ENCODE peak calls at places on chromosomes 1 and 21, in four cellular contexts. One of them, this sample, is unnamed.

GRCh38 chr1:42963378-42964005 is 4.8 kb upstream of the SLC2A1 start:
- DNase-seq in pancreas: no peak
- DNase-seq in brain microvascular endothelial cell: peak
- DNase-seq in fibroblast of mammary gland: peak
- DNase-seq in this sample: peak

GRCh38 chr1:83827731-83828130 is 171.2 kb downstream of the TTLL7 start:
- DNase-seq in pancreas: no peak
- DNase-seq in brain microvascular endothelial cell: no peak
- DNase-seq in fibroblast of mammary gland: no peak
- DNase-seq in this sample: no peak

GRCh38 chr1:145961425-145962156 is 2.8 kb downstream of the ANKRD34A start:
- DNase-seq in pancreas: no peak
- DNase-seq in brain microvascular endothelial cell: no peak
- DNase-seq in fibroblast of mammary gland: no peak
- DNase-seq in this sample: peak

GRCh38 chr1:234780112-234780511 is 170.1 kb upstream of the IRF2BP2 start:
- DNase-seq in pancreas: no peak
- DNase-seq in brain microvascular endothelial cell: no peak
- DNase-seq in fibroblast of mammary gland: no peak
- DNase-seq in this sample: no peak

GRCh38 chr21:45847870-45848269 is 133.7 kb upstream of the COL6A1 start:
- DNase-seq in pancreas: no peak
- DNase-seq in brain microvascular endothelial cell: no peak
- DNase-seq in fibroblast of mammary gland: no peak
- DNase-seq in this sample: no peak

GRCh38 chr1:150162862-150163706 is 13.4 kb downstream of the PLEKHO1 start:
- DNase-seq in pancreas: peak
- DNase-seq in brain microvascular endothelial cell: peak
- DNase-seq in fibroblast of mammary gland: peak
- DNase-seq in this sample: peak

GRCh38 chr1:163614346-163614745 is 292.6 kb downstream of the NUF2 start:
- DNase-seq in pancreas: no peak
- DNase-seq in brain microvascular endothelial cell: no peak
- DNase-seq in fibroblast of mammary gland: no peak
- DNase-seq in this sample: no peak

GRCh38 chr1:54227091-54227602 is 27.2 kb downstream of the MRPL37 start:
- DNase-seq in pancreas: peak
- DNase-seq in brain microvascular endothelial cell: no peak
- DNase-seq in fibroblast of mammary gland: peak
- DNase-seq in this sample: peak

GRCh38 chr1:208083715-208084085 is 160.5 kb downstream of the PLXNA2 start:
- DNase-seq in pancreas: no peak
- DNase-seq in brain microvascular endothelial cell: no peak
- DNase-seq in fibroblast of mammary gland: no peak
- DNase-seq in this sample: no peak

GRCh38 chr1:64235133-64235532 is 31.7 kb downstream of the UBE2U start:
- DNase-seq in pancreas: no peak
- DNase-seq in brain microvascular endothelial cell: no peak
- DNase-seq in fibroblast of mammary gland: no peak
- DNase-seq in this sample: peak

GRCh38 chr1:233707906-233708292 is 94.0 kb downstream of the KCNK1 start:
- DNase-seq in pancreas: no peak
- DNase-seq in brain microvascular endothelial cell: no peak
- DNase-seq in fibroblast of mammary gland: peak
- DNase-seq in this sample: no peak

GRCh38 chr1:55257958-55258357 is 42.8 kb upstream of the USP24 start:
- DNase-seq in pancreas: no peak
- DNase-seq in brain microvascular endothelial cell: peak
- DNase-seq in fibroblast of mammary gland: no peak
- DNase-seq in this sample: no peak

GRCh38 chr1:209800984-209801834 is 4.7 kb downstream of the IRF6 start:
- DNase-seq in pancreas: no peak
- DNase-seq in brain microvascular endothelial cell: no peak
- DNase-seq in fibroblast of mammary gland: peak
- DNase-seq in this sample: peak

GRCh38 chr1:17851075-17851474 is 95.9 kb downstream of the ACTL8 start:
- DNase-seq in pancreas: no peak
- DNase-seq in brain microvascular endothelial cell: no peak
- DNase-seq in fibroblast of mammary gland: peak
- DNase-seq in this sample: no peak

GRCh38 chr1:209823143-209824041 is 4.4 kb upstream of the UTP25 start:
- DNase-seq in pancreas: no peak
- DNase-seq in brain microvascular endothelial cell: peak
- DNase-seq in fibroblast of mammary gland: peak
- DNase-seq in this sample: peak

GRCh38 chr1:155938220-155938627 is 3.2 kb upstream of the RXFP4 start:
- DNase-seq in pancreas: peak
- DNase-seq in brain microvascular endothelial cell: peak
- DNase-seq in fibroblast of mammary gland: peak
- DNase-seq in this sample: peak

GRCh38 chr21:17476006-17476405 is 36.8 kb upstream of the CXADR start:
- DNase-seq in pancreas: peak
- DNase-seq in brain microvascular endothelial cell: no peak
- DNase-seq in fibroblast of mammary gland: no peak
- DNase-seq in this sample: no peak

GRCh38 chr1:108049083-108049819 is 84.3 kb upstream of the VAV3 start:
- DNase-seq in pancreas: no peak
- DNase-seq in brain microvascular endothelial cell: peak
- DNase-seq in fibroblast of mammary gland: peak
- DNase-seq in this sample: peak

GRCh38 chr1:231682761-231683160 is 56.2 kb downstream of the DISC1 start:
- DNase-seq in pancreas: no peak
- DNase-seq in brain microvascular endothelial cell: no peak
- DNase-seq in fibroblast of mammary gland: no peak
- DNase-seq in this sample: no peak

GRCh38 chr1:220880726-220881506 is 1.7 kb downstream of the HLX start:
- DNase-seq in pancreas: peak
- DNase-seq in brain microvascular endothelial cell: no peak
- DNase-seq in fibroblast of mammary gland: no peak
- DNase-seq in this sample: peak

GRCh38 chr1:210259496-210259895 is 26.9 kb downstream of the SERTAD4 start:
- DNase-seq in pancreas: no peak
- DNase-seq in brain microvascular endothelial cell: peak
- DNase-seq in fibroblast of mammary gland: peak
- DNase-seq in this sample: peak

GRCh38 chr1:2910211-2910610 is 108.7 kb upstream of the TTC34 start:
- DNase-seq in pancreas: no peak
- DNase-seq in brain microvascular endothelial cell: no peak
- DNase-seq in fibroblast of mammary gland: no peak
- DNase-seq in this sample: no peak

GRCh38 chr1:1400576-1401456 is 1.7 kb upstream of the CCNL2 start:
- DNase-seq in pancreas: no peak
- DNase-seq in brain microvascular endothelial cell: no peak
- DNase-seq in fibroblast of mammary gland: no peak
- DNase-seq in this sample: no peak

GRCh38 chr1:29592261-29592615 is 355.9 kb downstream of the PTPRU start:
- DNase-seq in pancreas: no peak
- DNase-seq in brain microvascular endothelial cell: no peak
- DNase-seq in fibroblast of mammary gland: no peak
- DNase-seq in this sample: no peak

GRCh38 chr1:905811-906531 is 17.8 kb upstream of the SAMD11 start:
- DNase-seq in pancreas: peak
- DNase-seq in brain microvascular endothelial cell: no peak
- DNase-seq in fibroblast of mammary gland: no peak
- DNase-seq in this sample: no peak

GRCh38 chr21:31873696-31874599 is 1.1 kb downstream of the HUNK start:
- DNase-seq in pancreas: peak
- DNase-seq in brain microvascular endothelial cell: no peak
- DNase-seq in fibroblast of mammary gland: no peak
- DNase-seq in this sample: no peak

GRCh38 chr1:44024903-44025525 is 6.2 kb downstream of the SLC6A9 start:
- DNase-seq in pancreas: no peak
- DNase-seq in brain microvascular endothelial cell: peak
- DNase-seq in fibroblast of mammary gland: no peak
- DNase-seq in this sample: no peak

GRCh38 chr21:44521928-44522752 is 17.9 kb downstream of the KRTAP10-1 start:
- DNase-seq in pancreas: peak
- DNase-seq in brain microvascular endothelial cell: no peak
- DNase-seq in fibroblast of mammary gland: no peak
- DNase-seq in this sample: no peak

GRCh38 chr1:12376236-12377064 is 146.6 kb downstream of the VPS13D start:
- DNase-seq in pancreas: no peak
- DNase-seq in brain microvascular endothelial cell: no peak
- DNase-seq in fibroblast of mammary gland: no peak
- DNase-seq in this sample: peak

GRCh38 chr1:65493792-65494191 is 73.3 kb downstream of the LEPR start:
- DNase-seq in pancreas: no peak
- DNase-seq in brain microvascular endothelial cell: no peak
- DNase-seq in fibroblast of mammary gland: peak
- DNase-seq in this sample: peak

GRCh38 chr1:34361781-34362357 is 185.2 kb downstream of the C1orf94 start:
- DNase-seq in pancreas: no peak
- DNase-seq in brain microvascular endothelial cell: no peak
- DNase-seq in fibroblast of mammary gland: no peak
- DNase-seq in this sample: no peak

GRCh38 chr1:204390731-204391466 is 20.7 kb downstream of the PPP1R15B start:
- DNase-seq in pancreas: no peak
- DNase-seq in brain microvascular endothelial cell: no peak
- DNase-seq in fibroblast of mammary gland: no peak
- DNase-seq in this sample: no peak

GRCh38 chr1:153387001-153387400 is 3.9 kb downstream of the S100A8 start:
- DNase-seq in pancreas: no peak
- DNase-seq in brain microvascular endothelial cell: no peak
- DNase-seq in fibroblast of mammary gland: no peak
- DNase-seq in this sample: no peak

GRCh38 chr1:222167111-222167510 is 380.8 kb downstream of the HHIPL2 start:
- DNase-seq in pancreas: peak
- DNase-seq in brain microvascular endothelial cell: peak
- DNase-seq in fibroblast of mammary gland: peak
- DNase-seq in this sample: peak

GRCh38 chr1:180157576-180158057 is 2.9 kb downstream of the QSOX1 start:
- DNase-seq in pancreas: peak
- DNase-seq in brain microvascular endothelial cell: no peak
- DNase-seq in fibroblast of mammary gland: no peak
- DNase-seq in this sample: no peak

GRCh38 chr21:46381521-46381920 is 57.6 kb downstream of the PCNT start:
- DNase-seq in pancreas: no peak
- DNase-seq in brain microvascular endothelial cell: no peak
- DNase-seq in fibroblast of mammary gland: no peak
- DNase-seq in this sample: no peak

GRCh38 chr1:35850051-35850450 is 33.0 kb upstream of the AGO1 start:
- DNase-seq in pancreas: no peak
- DNase-seq in brain microvascular endothelial cell: no peak
- DNase-seq in fibroblast of mammary gland: no peak
- DNase-seq in this sample: no peak

DNA sequence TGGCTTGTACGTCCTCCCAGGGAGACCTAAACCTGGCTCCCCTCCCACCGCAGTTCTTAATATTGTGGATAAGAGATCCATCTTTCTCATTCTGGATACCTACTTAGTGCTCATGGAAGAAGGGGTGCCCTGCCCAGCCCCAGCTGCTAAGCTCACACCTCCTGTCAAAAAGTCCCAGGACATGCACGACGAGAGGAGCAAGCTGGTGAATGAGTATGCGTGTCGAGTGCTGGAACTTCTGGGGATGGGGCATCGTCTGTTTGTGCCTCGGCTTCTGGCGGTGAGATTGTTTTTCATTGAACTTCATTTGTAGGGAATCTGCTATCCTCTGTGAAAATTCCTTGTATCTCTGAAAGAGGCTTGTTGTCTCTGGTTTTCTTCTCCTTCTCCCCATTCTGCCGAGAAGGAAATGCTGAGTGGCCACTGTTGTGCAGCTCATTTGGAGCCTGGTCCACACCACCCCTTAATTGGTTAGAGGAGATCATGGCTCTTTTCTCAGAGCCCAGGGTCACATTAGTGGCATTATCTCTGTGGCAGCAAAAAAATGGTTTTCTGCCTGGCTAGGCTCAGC is 199.4 kb upstream of the CACYBP start:
- DNase-seq in pancreas: no peak
- DNase-seq in brain microvascular endothelial cell: peak
- DNase-seq in fibroblast of mammary gland: no peak
- DNase-seq in this sample: peak
- H3K4me3 ChIP-seq in pancreas: no peak
- H3K4me3 ChIP-seq in brain microvascular endothelial cell: peak
- H3K4me3 ChIP-seq in fibroblast of mammary gland: peak
- H3K4me3 ChIP-seq in this sample: peak

GRCh38 chr1:199546323-199546722 is 481.2 kb upstream of the NR5A2 start:
- DNase-seq in pancreas: no peak
- DNase-seq in brain microvascular endothelial cell: peak
- DNase-seq in fibroblast of mammary gland: peak
- DNase-seq in this sample: no peak

GRCh38 chr1:199553104-199553503 is 474.4 kb upstream of the NR5A2 start:
- DNase-seq in pancreas: no peak
- DNase-seq in brain microvascular endothelial cell: no peak
- DNase-seq in fibroblast of mammary gland: no peak
- DNase-seq in this sample: no peak

GRCh38 chr1:199549424-199549823 is 478.1 kb upstream of the NR5A2 start:
- DNase-seq in pancreas: no peak
- DNase-seq in brain microvascular endothelial cell: peak
- DNase-seq in fibroblast of mammary gland: no peak
- DNase-seq in this sample: no peak

GRCh38 chr1:199551967-199552565 is 475.4 kb upstream of the NR5A2 start:
- DNase-seq in pancreas: peak
- DNase-seq in brain microvascular endothelial cell: peak
- DNase-seq in fibroblast of mammary gland: peak
- DNase-seq in this sample: peak

GRCh38 chr1:199550384-199551067 is 477.0 kb upstream of the NR5A2 start:
- DNase-seq in pancreas: no peak
- DNase-seq in brain microvascular endothelial cell: peak
- DNase-seq in fibroblast of mammary gland: peak
- DNase-seq in this sample: peak
- TF ChIP-seq CTCF in pancreas: no peak
- TF ChIP-seq CTCF in brain microvascular endothelial cell: peak
- TF ChIP-seq CTCF in fibroblast of mammary gland: no peak
- TF ChIP-seq CTCF in this sample: no peak

DNA sequence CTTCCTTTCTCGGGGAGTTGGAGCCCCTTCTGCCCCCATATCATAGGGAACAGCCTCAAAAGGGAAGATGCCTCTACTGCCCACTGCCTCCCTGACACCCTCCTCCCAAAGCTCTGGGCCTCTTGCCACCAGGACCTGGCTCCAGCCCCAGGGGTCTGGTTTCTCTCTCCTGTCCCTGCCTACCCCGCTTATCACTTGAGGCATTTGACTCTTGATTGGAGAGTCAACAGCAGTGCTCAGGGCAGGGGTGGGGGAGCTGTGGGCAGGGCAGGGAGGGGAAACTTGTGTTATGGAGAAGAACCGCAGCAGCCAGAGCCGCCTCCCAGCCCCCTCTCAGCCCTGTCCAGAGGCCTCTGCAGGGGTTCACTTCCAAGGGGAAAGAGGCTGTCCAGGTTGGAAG is 573 bp downstream of the TRIM63 start:
- DNase-seq in pancreas: no peak
- DNase-seq in brain microvascular endothelial cell: no peak
- DNase-seq in fibroblast of mammary gland: no peak
- DNase-seq in this sample: no peak
- H3K4me3 ChIP-seq in pancreas: no peak
- H3K4me3 ChIP-seq in brain microvascular endothelial cell: no peak
- H3K4me3 ChIP-seq in fibroblast of mammary gland: no peak
- H3K4me3 ChIP-seq in this sample: no peak

DNA sequence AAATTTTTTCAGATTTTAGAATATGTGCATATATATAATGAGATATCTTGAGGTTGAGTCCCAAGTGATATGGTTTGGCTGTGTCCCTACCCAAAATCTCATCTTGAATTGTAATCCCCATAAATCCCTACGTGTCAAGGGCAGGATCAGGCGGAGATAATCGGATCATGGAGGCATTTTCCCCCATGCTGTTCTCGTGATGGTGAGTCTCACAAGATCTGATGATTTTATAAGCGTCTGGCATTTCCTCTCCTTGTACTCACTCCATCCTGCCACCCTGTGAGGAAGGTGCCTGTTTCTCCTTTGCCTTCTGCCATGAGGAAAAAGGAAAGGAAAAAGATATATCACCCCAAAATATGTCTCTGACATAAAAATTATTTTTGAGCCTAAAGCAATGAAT is 64.6 kb downstream of the TOR3A start:
- DNase-seq in pancreas: no peak
- DNase-seq in brain microvascular endothelial cell: no peak
- DNase-seq in fibroblast of mammary gland: no peak
- DNase-seq in this sample: no peak
- TF ChIP-seq CTCF in pancreas: no peak
- TF ChIP-seq CTCF in brain microvascular endothelial cell: no peak
- TF ChIP-seq CTCF in fibroblast of mammary gland: no peak
- TF ChIP-seq CTCF in this sample: no peak

This sample was measured in cardiac fibroblast.